ENCODE peak calls at places on chromosome 15, in seven cellular contexts. G is IMR-90, J is astrocyte, Y is upper lobe of right lung, P is NT2/D1, V is GM23338, Z is psoas muscle. D is an unnamed sample. For H3K36me3, the result is how much of the 10 kb centered on the place peaks cover.

GRCh38 chr15:68797157-68797556 is 23.5 kb downstream of the ANP32A start:
- DNase-seq in G (peak), J (peak), Y (no peak), P (no peak), V (no peak), Z (no peak), D (no peak)

GRCh38 chr15:82129769-82130168 is 84.0 kb upstream of the MEX3B start:
- DNase-seq in G (peak), J (peak), Y (no peak), P (no peak), V (no peak), Z (no peak), D (peak)

GRCh38 chr15:94792166-94792565 is 560.8 kb downstream of the MCTP2 start:
- DNase-seq in G (peak), J (peak), Y (no peak), P (no peak), V (no peak), Z (no peak), D (peak)

GRCh38 chr15:60932051-60932915 is 296.8 kb downstream of the RORA start:
- DNase-seq in G (peak), J (peak), Y (peak), P (no peak), V (peak), Z (peak), D (peak)

GRCh38 chr15:71251548-71252035 is 136.3 kb downstream of the THSD4 start:
- DNase-seq in G (no peak), J (peak), Y (no peak), P (no peak), V (no peak), Z (no peak), D (no peak)

GRCh38 chr15:58923696-58924300 is 9.7 kb downstream of the SLTM start:
- DNase-seq in G (no peak), J (no peak), Y (no peak), P (no peak), V (no peak), Z (peak), D (peak)

GRCh38 chr15:63075072-63075995 is 32.8 kb downstream of the TPM1 start:
- DNase-seq in G (peak), J (peak), Y (no peak), P (no peak), V (peak), Z (no peak), D (no peak)

GRCh38 chr15:82999905-83000671 is 11.4 kb downstream of the C15orf40 start:
- DNase-seq in G (peak), J (peak), Y (no peak), P (no peak), V (peak), Z (no peak), D (peak)

GRCh38 chr15:31484986-31485385 is 158.4 kb downstream of the KLF13 start:
- DNase-seq in G (no peak), J (no peak), Y (peak), P (no peak), V (no peak), Z (no peak), D (no peak)

GRCh38 chr15:78880828-78881227 is 8.1 kb downstream of the MORF4L1 start:
- DNase-seq in G (peak), J (no peak), Y (no peak), P (no peak), V (no peak), Z (no peak), D (no peak)
- H3K36me3 ChIP-seq in G (under half), J (under half), Y (half or more), P (half or more), V (under half), Z (half or more), D (half or more)

DNA sequence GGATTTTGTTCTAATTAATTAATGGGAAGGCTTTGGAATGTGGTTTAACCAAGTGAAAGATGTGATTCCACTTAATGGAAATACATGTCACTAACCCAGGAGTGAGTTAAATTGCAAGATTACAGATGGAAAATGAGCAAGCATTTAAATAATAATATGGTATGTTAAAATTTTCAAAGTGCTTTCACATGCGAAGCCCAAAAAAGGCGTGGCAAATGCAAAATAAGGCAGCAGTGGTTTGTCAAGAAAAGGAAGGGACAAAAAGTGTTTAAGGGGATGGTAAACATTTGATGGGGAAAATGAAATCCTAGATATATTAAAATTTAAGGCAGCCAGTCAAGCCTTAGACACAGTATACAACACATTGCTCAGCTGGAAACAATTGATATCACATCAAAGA is 2.9 kb downstream of the TICRR start:
- DNase-seq in G (no peak), J (no peak), Y (no peak), P (no peak), V (peak), Z (no peak), D (no peak)
- H3K4me3 ChIP-seq in G (no peak), J (peak), Y (no peak), P (peak), V (peak), Z (no peak), D (peak)

GRCh38 chr15:57245130-57245529 is 131.2 kb upstream of the CGNL1 start:
- DNase-seq in G (peak), J (no peak), Y (no peak), P (no peak), V (no peak), Z (no peak), D (no peak)
- H3K36me3 ChIP-seq in G (under half), J (under half), Y (under half), P (under half), V (under half), Z (under half), D (half or more)

GRCh38 chr15:78640527-78640839 is 527 bp downstream of the CHRNB4 start:
- DNase-seq in G (no peak), J (no peak), Y (no peak), P (no peak), V (peak), Z (no peak), D (no peak)
- H3K4me3 ChIP-seq in G (no peak), J (peak), Y (peak), P (peak), V (peak), Z (peak), D (peak)

GRCh38 chr15:84647726-84648125 is 6.4 kb downstream of the WDR73 start:
- DNase-seq in G (no peak), J (no peak), Y (no peak), P (no peak), V (no peak), Z (no peak), D (no peak)

GRCh38 chr15:84645496-84645895 is 8.6 kb downstream of the WDR73 start:
- DNase-seq in G (no peak), J (no peak), Y (no peak), P (no peak), V (no peak), Z (no peak), D (no peak)

GRCh38 chr15:84645997-84646396 is 8.1 kb downstream of the WDR73 start:
- DNase-seq in G (no peak), J (no peak), Y (no peak), P (no peak), V (no peak), Z (no peak), D (no peak)

GRCh38 chr15:84648539-84648938 is 5.5 kb downstream of the WDR73 start:
- DNase-seq in G (no peak), J (no peak), Y (peak), P (no peak), V (no peak), Z (peak), D (no peak)

GRCh38 chr15:84643838-84644237 is 10.2 kb downstream of the WDR73 start:
- DNase-seq in G (no peak), J (no peak), Y (no peak), P (no peak), V (no peak), Z (no peak), D (no peak)
- H3K36me3 ChIP-seq in G (half or more), J (half or more), Y (half or more), P (half or more), V (under half), Z (half or more), D (half or more)

GRCh38 chr15:66650433-66650832 is 51.6 kb upstream of the SMAD6 start:
- DNase-seq in G (no peak), J (no peak), Y (peak), P (no peak), V (no peak), Z (peak), D (peak)

GRCh38 chr15:66649235-66649984 is 52.6 kb upstream of the SMAD6 start:
- DNase-seq in G (no peak), J (no peak), Y (no peak), P (peak), V (no peak), Z (no peak), D (no peak)

GRCh38 chr15:66652806-66653205 is 49.2 kb upstream of the SMAD6 start:
- DNase-seq in G (no peak), J (no peak), Y (no peak), P (no peak), V (no peak), Z (no peak), D (no peak)

GRCh38 chr15:66651913-66652642 is 50.0 kb upstream of the SMAD6 start:
- DNase-seq in G (no peak), J (no peak), Y (no peak), P (no peak), V (no peak), Z (no peak), D (no peak)

GRCh38 chr15:66651198-66651597 is 50.8 kb upstream of the SMAD6 start:
- DNase-seq in G (no peak), J (no peak), Y (no peak), P (no peak), V (no peak), Z (no peak), D (no peak)
- H3K4me3 ChIP-seq in G (no peak), J (no peak), Y (no peak), P (no peak), V (no peak), Z (no peak), D (no peak)

GRCh38 chr15:55379095-55379494 is 29.1 kb downstream of the CCPG1 start:
- DNase-seq in G (no peak), J (no peak), Y (no peak), P (no peak), V (no peak), Z (no peak), D (no peak)

GRCh38 chr15:55389276-55389631 is 18.9 kb downstream of the CCPG1 start:
- DNase-seq in G (peak), J (peak), Y (no peak), P (no peak), V (no peak), Z (no peak), D (no peak)

GRCh38 chr15:55387027-55387426 is 21.1 kb downstream of the CCPG1 start:
- DNase-seq in G (no peak), J (no peak), Y (no peak), P (no peak), V (no peak), Z (no peak), D (no peak)

DNA sequence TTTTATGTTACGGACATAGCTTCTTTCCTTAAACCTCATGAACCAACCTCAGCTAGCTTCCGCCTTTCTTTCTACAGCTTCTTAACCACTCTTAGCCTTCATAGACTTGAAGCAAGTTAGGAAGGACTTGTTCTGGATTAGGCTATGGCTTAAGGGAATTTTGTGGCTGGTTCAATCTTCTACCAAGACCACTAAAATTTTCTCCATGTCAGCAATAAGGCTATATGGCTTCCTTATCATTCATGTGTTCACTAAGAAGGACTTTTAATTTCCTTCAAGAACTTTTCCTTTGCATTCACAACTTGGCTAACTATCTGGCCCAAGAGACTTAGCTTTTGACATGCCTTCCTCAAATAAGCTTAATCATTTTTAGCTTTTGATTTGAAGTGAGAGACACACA is 24.5 kb downstream of the CCPG1 start:
- DNase-seq in G (no peak), J (no peak), Y (no peak), P (no peak), V (no peak), Z (no peak), D (no peak)
- H3K36me3 ChIP-seq in G (under half), J (under half), Y (half or more), P (under half), V (under half), Z (half or more), D (under half)

GRCh38 chr15:84950570-84951111 is 31.0 kb upstream of the PDE8A start:
- DNase-seq in G (no peak), J (no peak), Y (no peak), P (no peak), V (no peak), Z (no peak), D (no peak)

GRCh38 chr15:84956199-84956598 is 25.5 kb upstream of the PDE8A start:
- DNase-seq in G (no peak), J (no peak), Y (no peak), P (no peak), V (no peak), Z (no peak), D (no peak)

GRCh38 chr15:84953136-84953535 is 28.5 kb upstream of the PDE8A start:
- DNase-seq in G (peak), J (peak), Y (no peak), P (no peak), V (no peak), Z (no peak), D (no peak)

GRCh38 chr15:84953726-84954125 is 27.9 kb upstream of the PDE8A start:
- DNase-seq in G (no peak), J (no peak), Y (no peak), P (no peak), V (no peak), Z (no peak), D (no peak)

DNA sequence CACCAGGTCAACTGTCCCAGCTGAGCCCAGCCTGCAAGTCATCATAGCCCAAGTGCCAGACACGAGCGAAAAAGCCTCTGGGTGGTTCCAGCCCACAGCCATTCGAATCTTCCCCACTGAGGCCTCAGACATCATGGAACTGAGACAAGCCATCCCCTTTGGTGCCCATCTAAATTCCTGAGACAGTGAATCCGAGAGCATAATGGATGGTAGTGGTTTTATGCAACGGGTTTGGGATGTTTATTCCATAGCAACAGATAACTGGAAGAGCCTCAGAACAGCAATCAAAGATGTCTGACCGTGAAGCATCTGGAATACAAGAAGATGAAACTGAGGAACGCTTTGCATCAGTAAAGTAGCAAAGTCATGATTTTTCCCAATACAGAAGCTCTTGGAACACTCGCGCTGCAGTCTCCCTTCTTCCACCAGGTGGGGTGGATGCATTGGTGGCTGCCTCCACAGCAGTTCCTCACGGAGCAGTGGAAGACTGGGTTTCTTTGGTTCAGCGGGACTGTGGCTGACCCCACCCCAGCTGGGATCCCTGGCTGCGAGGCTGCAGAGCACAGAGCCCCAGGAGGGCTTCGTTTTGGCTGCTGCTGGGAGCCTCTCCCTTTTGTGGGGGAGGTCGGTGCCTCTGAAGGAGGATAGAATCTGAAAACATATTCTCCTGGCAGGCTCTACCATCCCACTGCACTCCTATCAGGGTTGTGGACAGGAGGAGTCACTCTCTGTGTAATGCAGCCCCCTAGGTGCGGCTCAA is 26.4 kb upstream of the PDE8A start:
- DNase-seq in G (peak), J (peak), Y (peak), P (peak), V (peak), Z (peak), D (peak)
- H3K4me3 ChIP-seq in G (no peak), J (no peak), Y (peak), P (no peak), V (peak), Z (peak), D (peak)

DNA sequence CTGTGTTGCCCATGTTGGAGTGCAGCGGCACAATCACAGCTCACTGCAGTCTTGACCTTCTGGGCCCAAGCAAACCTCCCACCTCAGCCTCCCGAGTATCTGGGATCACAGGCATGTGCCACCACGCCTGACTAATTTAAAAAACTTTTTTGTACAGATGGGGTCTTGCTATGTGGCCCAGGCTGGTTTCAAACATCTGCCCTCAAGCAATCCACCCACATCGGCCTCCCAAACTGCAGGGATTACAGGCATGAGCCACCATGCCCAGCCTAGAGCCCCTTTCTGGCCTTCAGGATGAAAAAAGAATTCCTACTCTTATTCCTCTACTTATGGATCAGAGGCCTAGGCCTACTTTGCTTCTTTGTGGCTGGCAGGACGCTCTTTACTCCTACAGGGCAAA is 39.6 kb downstream of the CHAC1 start:
- DNase-seq in G (no peak), J (no peak), Y (no peak), P (no peak), V (no peak), Z (no peak), D (no peak)
- H3K36me3 ChIP-seq in G (under half), J (under half), Y (half or more), P (half or more), V (under half), Z (half or more), D (half or more)

D was measured in MG63.